ENCODE peak calls at places on chromosomes 2 and 18, in six cellular contexts. S is Panc1, F is HCT116, Z is SK-N-SH, K is K562, V is HepG2. R is an unnamed sample.

GRCh38 chr18:50194623-50195532 is at the start of gene MYO5B:
- DNase-seq in S (no peak), F (peak; percentile 42), Z (peak; percentile 86), K (peak; percentile 79), V (peak; percentile 63), R (no peak)

GRCh38 chr2:216632321-216632951 is 784 bp upstream of the IGFBP2 start:
- DNase-seq in S (no peak), F (no peak), Z (no peak), K (no peak), V (no peak), R (no peak)

GRCh38 chr18:25830787-25831186 is 259.6 kb downstream of the SS18 start:
- DNase-seq in S (no peak), F (no peak), Z (no peak), K (no peak), V (peak; percentile 2), R (no peak)

GRCh38 chr18:43656547-43656946 is 379.3 kb upstream of the SYT4 start:
- DNase-seq in S (no peak), F (no peak), Z (no peak), K (no peak), V (no peak), R (no peak)

GRCh38 chr2:127044165-127044718 is 62.7 kb downstream of the BIN1 start:
- DNase-seq in S (no peak), F (no peak), Z (no peak), K (no peak), V (no peak), R (no peak)

GRCh38 chr18:43396266-43396665 is 119.0 kb upstream of the SYT4 start:
- DNase-seq in S (no peak), F (no peak), Z (peak; percentile 10), K (no peak), V (no peak), R (no peak)

GRCh38 chr2:32003791-32004190 is 7.0 kb downstream of the MEMO1 start:
- DNase-seq in S (no peak), F (no peak), Z (no peak), K (no peak), V (no peak), R (no peak)

GRCh38 chr2:220660277-220661155 is 911.6 kb downstream of the EPHA4 start:
- DNase-seq in S (no peak), F (no peak), Z (no peak), K (no peak), V (no peak), R (no peak)

GRCh38 chr18:21904856-21905255 is 164.3 kb downstream of the MIB1 start:
- DNase-seq in S (no peak), F (no peak), Z (peak; percentile 44), K (no peak), V (no peak), R (no peak)

GRCh38 chr2:19251554-19251953 is 106.9 kb downstream of the OSR1 start:
- DNase-seq in S (no peak), F (no peak), Z (no peak), K (no peak), V (no peak), R (no peak)

GRCh38 chr18:65750421-65751144 is at the start of gene CDH7:
- DNase-seq in S (no peak), F (no peak), Z (peak; percentile 72), K (no peak), V (no peak), R (no peak)

GRCh38 chr2:121605820-121606733 is 43.2 kb downstream of the CLASP1 start:
- DNase-seq in S (no peak), F (no peak), Z (peak; percentile 74), K (no peak), V (no peak), R (no peak)

GRCh38 chr2:215970425-215970824 is 42.9 kb downstream of the MREG start:
- DNase-seq in S (no peak), F (no peak), Z (no peak), K (no peak), V (no peak), R (no peak)

GRCh38 chr2:120602251-120602650 is 133.4 kb upstream of the GLI2 start:
- DNase-seq in S (no peak), F (no peak), Z (no peak), K (no peak), V (no peak), R (no peak)

DNA sequence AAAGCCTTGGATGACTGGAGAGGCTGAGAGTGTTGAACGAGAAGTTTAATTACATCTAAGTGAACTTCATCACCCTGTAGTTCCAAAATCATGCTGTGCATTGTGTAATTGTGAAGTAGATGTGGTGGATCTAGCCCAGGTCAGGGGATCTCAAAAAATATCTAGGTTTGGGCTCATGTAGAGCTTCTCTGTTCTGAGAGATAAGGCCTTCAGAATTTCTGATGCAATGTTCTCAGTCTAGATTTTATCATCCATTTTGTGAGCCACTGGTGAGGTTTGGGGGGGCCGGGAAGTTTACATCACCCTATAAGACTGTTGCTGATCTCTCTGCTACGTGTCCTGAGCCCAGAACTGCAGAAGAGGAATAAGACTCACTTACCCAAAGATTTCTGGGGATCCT is 719.4 kb downstream of the SOCS6 start:
- DNase-seq in S (no peak), F (no peak), Z (no peak), K (no peak), V (no peak), R (no peak)
- TF ChIP-seq SIN3A in S (no peak), F (no peak), Z (no peak), K (no peak), V (no peak), R (no peak)

GRCh38 chr2:30670453-30670852 is 136.8 kb downstream of the CAPN13 start:
- DNase-seq in S (no peak), F (no peak), Z (no peak), K (no peak), V (peak; percentile 43), R (no peak)

GRCh38 chr2:30677861-30678385 is 129.3 kb downstream of the CAPN13 start:
- DNase-seq in S (no peak), F (no peak), Z (no peak), K (no peak), V (no peak), R (no peak)

GRCh38 chr2:30675758-30676157 is 131.5 kb downstream of the CAPN13 start:
- DNase-seq in S (no peak), F (no peak), Z (no peak), K (no peak), V (no peak), R (no peak)

GRCh38 chr2:30677231-30677630 is 130.0 kb downstream of the CAPN13 start:
- DNase-seq in S (no peak), F (no peak), Z (no peak), K (no peak), V (no peak), R (no peak)

DNA sequence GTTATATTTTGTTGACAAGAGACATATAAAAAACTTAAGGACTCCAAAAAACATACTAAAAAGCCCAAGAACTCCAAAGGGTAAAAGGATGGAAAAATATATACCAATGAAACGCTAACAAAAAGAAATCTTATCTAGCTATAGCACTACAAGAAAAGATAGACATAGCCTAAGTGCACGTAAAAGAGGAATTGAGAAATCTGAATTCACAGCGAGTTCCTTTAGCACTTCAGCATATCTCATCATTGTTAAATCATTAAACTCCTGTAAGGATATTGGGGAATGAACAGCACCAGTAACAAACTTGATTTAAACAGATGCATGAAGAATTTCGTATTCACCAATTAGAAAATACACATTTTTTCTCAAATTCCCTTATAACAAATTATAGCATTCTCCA is 134.1 kb downstream of the CAPN13 start:
- DNase-seq in S (no peak), F (no peak), Z (no peak), K (no peak), V (no peak), R (no peak)
- TF ChIP-seq SIN3A in S (no peak), F (no peak), Z (no peak), K (no peak), V (no peak), R (no peak)

DNA sequence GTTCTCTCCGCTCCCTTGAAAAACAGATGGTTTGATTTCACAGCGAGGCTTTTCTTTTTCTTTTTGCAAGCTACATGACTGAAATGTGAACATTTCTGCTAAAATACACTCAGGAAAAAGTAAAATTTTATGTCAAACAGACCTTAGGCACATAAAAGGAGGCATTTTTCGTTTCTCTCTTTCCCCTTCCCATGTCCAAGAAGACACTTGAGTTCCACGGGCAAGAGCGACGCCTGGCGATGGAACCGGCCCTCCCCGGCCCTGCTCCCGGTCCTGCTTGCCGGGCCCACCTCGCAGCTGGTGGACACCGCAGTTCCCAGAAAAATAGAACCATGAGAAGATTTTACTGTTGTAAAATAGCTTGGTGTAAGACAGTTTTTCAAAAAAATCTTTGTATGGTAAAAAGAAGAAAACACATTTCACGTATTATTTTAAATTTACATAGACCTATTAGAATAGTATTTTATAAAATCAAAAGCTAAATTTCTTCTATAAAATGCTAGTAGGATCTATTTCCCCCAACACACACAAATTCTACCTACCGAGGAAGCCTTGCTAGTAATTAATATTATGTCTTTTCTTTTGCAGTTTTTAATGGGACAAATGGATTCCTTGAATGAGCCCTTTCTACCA is 2.3 kb upstream of the ALKAL2 start:
- DNase-seq in S (peak; percentile 45), F (no peak), Z (peak; percentile 83), K (peak; percentile 74), V (peak; percentile 76), R (no peak)
- TF ChIP-seq SIN3A in S (no peak), F (no peak), Z (no peak), K (no peak), V (no peak), R (no peak)

GRCh38 chr2:172862077-172862476 is 126.4 kb downstream of the RAPGEF4 start:
- DNase-seq in S (no peak), F (no peak), Z (no peak), K (no peak), V (no peak), R (no peak)
- TF ChIP-seq SIN3A in S (no peak), F (no peak), Z (no peak), K (no peak), V (no peak), R (no peak)